ENCODE peak calls at places on chromosomes 7 and 10, in nine cellular contexts. One of them, this sample, is unnamed.
A peak's percentile ranks its signal among the peaks of the same experiment; 100 is the strongest.

GRCh38 chr10:124561206-124561605 is 99.6 kb downstream of the LHPP start:
- DNase-seq in colonic mucosa: no peak
- DNase-seq in cardiac muscle cell: no peak
- DNase-seq in lower lobe of right lung: peak; percentile 20
- DNase-seq in fibroblast of the aortic adventitia: no peak
- DNase-seq in heart left ventricle: peak; percentile 20
- DNase-seq in heart right ventricle: no peak
- DNase-seq in tibial artery: no peak
- DNase-seq in PC-3: no peak
- DNase-seq in this sample: no peak

GRCh38 chr7:55342216-55342871 is 22.8 kb upstream of the LANCL2 start:
- DNase-seq in colonic mucosa: no peak
- DNase-seq in lower lobe of right lung: no peak
- DNase-seq in fibroblast of the aortic adventitia: no peak
- DNase-seq in cardiac muscle cell: no peak
- DNase-seq in heart left ventricle: no peak
- DNase-seq in PC-3: no peak
- DNase-seq in tibial artery: no peak
- DNase-seq in heart right ventricle: no peak
- DNase-seq in this sample: no peak

GRCh38 chr7:75971961-75972763 is 22.2 kb downstream of the TMEM120A start:
- DNase-seq in fibroblast of the aortic adventitia: peak; percentile 27
- DNase-seq in tibial artery: peak; percentile 65
- DNase-seq in heart right ventricle: peak; percentile 67
- DNase-seq in PC-3: no peak
- DNase-seq in cardiac muscle cell: peak; percentile 33
- DNase-seq in colonic mucosa: peak; percentile 27
- DNase-seq in heart left ventricle: peak; percentile 76
- DNase-seq in lower lobe of right lung: peak; percentile 75
- DNase-seq in this sample: no peak

GRCh38 chr7:75575488-75576112 is 83.5 kb downstream of the SPDYE5 start:
- DNase-seq in cardiac muscle cell: no peak
- DNase-seq in fibroblast of the aortic adventitia: peak; percentile 3
- DNase-seq in PC-3: no peak
- DNase-seq in lower lobe of right lung: no peak
- DNase-seq in tibial artery: no peak
- DNase-seq in heart right ventricle: no peak
- DNase-seq in heart left ventricle: no peak
- DNase-seq in colonic mucosa: no peak
- DNase-seq in this sample: no peak

GRCh38 chr10:89159761-89160160 is 47.4 kb downstream of the CH25H start:
- DNase-seq in colonic mucosa: no peak
- DNase-seq in PC-3: no peak
- DNase-seq in heart left ventricle: no peak
- DNase-seq in lower lobe of right lung: no peak
- DNase-seq in cardiac muscle cell: no peak
- DNase-seq in fibroblast of the aortic adventitia: no peak
- DNase-seq in heart right ventricle: no peak
- DNase-seq in tibial artery: no peak
- DNase-seq in this sample: no peak

GRCh38 chr10:122252805-122253204 is 18.3 kb upstream of the BTBD16 start:
- DNase-seq in fibroblast of the aortic adventitia: no peak
- DNase-seq in lower lobe of right lung: no peak
- DNase-seq in colonic mucosa: no peak
- DNase-seq in tibial artery: no peak
- DNase-seq in heart right ventricle: no peak
- DNase-seq in cardiac muscle cell: peak; percentile 70
- DNase-seq in PC-3: no peak
- DNase-seq in heart left ventricle: no peak
- DNase-seq in this sample: no peak

GRCh38 chr7:122520961-122521555 is 177.9 kb downstream of the RNF133 start:
- DNase-seq in cardiac muscle cell: no peak
- DNase-seq in tibial artery: no peak
- DNase-seq in colonic mucosa: no peak
- DNase-seq in PC-3: no peak
- DNase-seq in fibroblast of the aortic adventitia: no peak
- DNase-seq in lower lobe of right lung: no peak
- DNase-seq in heart right ventricle: no peak
- DNase-seq in heart left ventricle: no peak
- DNase-seq in this sample: no peak

GRCh38 chr10:79399242-79399831 is 46.1 kb downstream of the ZCCHC24 start:
- DNase-seq in heart right ventricle: peak; percentile 89
- DNase-seq in tibial artery: peak; percentile 94
- DNase-seq in heart left ventricle: peak; percentile 91
- DNase-seq in cardiac muscle cell: peak; percentile 76
- DNase-seq in PC-3: no peak
- DNase-seq in colonic mucosa: peak; percentile 81
- DNase-seq in lower lobe of right lung: peak; percentile 86
- DNase-seq in fibroblast of the aortic adventitia: peak; percentile 98
- DNase-seq in this sample: peak; percentile 81

GRCh38 chr10:120521880-120522279 is 64.9 kb downstream of the PLPP4 start:
- DNase-seq in colonic mucosa: no peak
- DNase-seq in lower lobe of right lung: no peak
- DNase-seq in heart right ventricle: no peak
- DNase-seq in heart left ventricle: no peak
- DNase-seq in cardiac muscle cell: no peak
- DNase-seq in tibial artery: no peak
- DNase-seq in PC-3: no peak
- DNase-seq in fibroblast of the aortic adventitia: no peak
- DNase-seq in this sample: no peak

GRCh38 chr7:2173184-2173827 is 59.4 kb downstream of the MAD1L1 start:
- DNase-seq in heart right ventricle: no peak
- DNase-seq in PC-3: no peak
- DNase-seq in cardiac muscle cell: no peak
- DNase-seq in fibroblast of the aortic adventitia: no peak
- DNase-seq in colonic mucosa: no peak
- DNase-seq in lower lobe of right lung: no peak
- DNase-seq in heart left ventricle: no peak
- DNase-seq in tibial artery: no peak
- DNase-seq in this sample: no peak

GRCh38 chr10:82564353-82565218 is 689.6 kb downstream of the NRG3 start:
- DNase-seq in colonic mucosa: no peak
- DNase-seq in tibial artery: no peak
- DNase-seq in fibroblast of the aortic adventitia: peak; percentile 24
- DNase-seq in heart right ventricle: no peak
- DNase-seq in lower lobe of right lung: no peak
- DNase-seq in PC-3: no peak
- DNase-seq in heart left ventricle: no peak
- DNase-seq in cardiac muscle cell: no peak
- DNase-seq in this sample: no peak

GRCh38 chr7:1024331-1024761 is 20.0 kb upstream of the GPR146 start:
- DNase-seq in heart right ventricle: no peak
- DNase-seq in lower lobe of right lung: no peak
- DNase-seq in PC-3: no peak
- DNase-seq in tibial artery: no peak
- DNase-seq in heart left ventricle: no peak
- DNase-seq in fibroblast of the aortic adventitia: no peak
- DNase-seq in colonic mucosa: no peak
- DNase-seq in cardiac muscle cell: no peak
- DNase-seq in this sample: peak; percentile 60

GRCh38 chr10:100872034-100872791 is 40.5 kb upstream of the SLF2 start:
- DNase-seq in heart left ventricle: no peak
- DNase-seq in lower lobe of right lung: no peak
- DNase-seq in fibroblast of the aortic adventitia: peak; percentile 30
- DNase-seq in colonic mucosa: peak; percentile 48
- DNase-seq in PC-3: peak; percentile 38
- DNase-seq in tibial artery: no peak
- DNase-seq in cardiac muscle cell: peak; percentile 67
- DNase-seq in heart right ventricle: no peak
- DNase-seq in this sample: no peak

GRCh38 chr7:148286150-148286549 is 304.4 kb upstream of the C7orf33 start:
- DNase-seq in cardiac muscle cell: peak; percentile 52
- DNase-seq in colonic mucosa: no peak
- DNase-seq in heart right ventricle: no peak
- DNase-seq in tibial artery: no peak
- DNase-seq in lower lobe of right lung: no peak
- DNase-seq in heart left ventricle: no peak
- DNase-seq in PC-3: peak; percentile 54
- DNase-seq in fibroblast of the aortic adventitia: no peak
- DNase-seq in this sample: no peak

GRCh38 chr7:115533785-115534184 is 496.8 kb downstream of the TFEC start:
- DNase-seq in lower lobe of right lung: no peak
- DNase-seq in tibial artery: no peak
- DNase-seq in heart left ventricle: no peak
- DNase-seq in cardiac muscle cell: no peak
- DNase-seq in PC-3: no peak
- DNase-seq in fibroblast of the aortic adventitia: peak; percentile 27
- DNase-seq in colonic mucosa: no peak
- DNase-seq in heart right ventricle: no peak
- DNase-seq in this sample: no peak

GRCh38 chr7:66549466-66549865 is 79.2 kb upstream of the KCTD7 start:
- DNase-seq in PC-3: no peak
- DNase-seq in colonic mucosa: no peak
- DNase-seq in fibroblast of the aortic adventitia: no peak
- DNase-seq in lower lobe of right lung: no peak
- DNase-seq in heart left ventricle: no peak
- DNase-seq in tibial artery: peak; percentile 12
- DNase-seq in cardiac muscle cell: no peak
- DNase-seq in heart right ventricle: no peak
- DNase-seq in this sample: no peak

GRCh38 chr10:77290528-77291155 is 347.0 kb downstream of the KCNMA1 start:
- DNase-seq in tibial artery: no peak
- DNase-seq in heart left ventricle: no peak
- DNase-seq in heart right ventricle: no peak
- DNase-seq in fibroblast of the aortic adventitia: peak; percentile 51
- DNase-seq in PC-3: peak; percentile 95
- DNase-seq in lower lobe of right lung: no peak
- DNase-seq in cardiac muscle cell: no peak
- DNase-seq in colonic mucosa: no peak
- DNase-seq in this sample: no peak

GRCh38 chr7:70527489-70527888 is 604.5 kb upstream of the GALNT17 start:
- DNase-seq in heart right ventricle: no peak
- DNase-seq in PC-3: no peak
- DNase-seq in colonic mucosa: no peak
- DNase-seq in fibroblast of the aortic adventitia: no peak
- DNase-seq in tibial artery: no peak
- DNase-seq in lower lobe of right lung: no peak
- DNase-seq in cardiac muscle cell: no peak
- DNase-seq in heart left ventricle: no peak
- DNase-seq in this sample: no peak

GRCh38 chr10:89515031-89515841 is 20.2 kb downstream of the SLC16A12 start:
- DNase-seq in colonic mucosa: no peak
- DNase-seq in heart right ventricle: no peak
- DNase-seq in lower lobe of right lung: no peak
- DNase-seq in tibial artery: peak; percentile 34
- DNase-seq in heart left ventricle: no peak
- DNase-seq in fibroblast of the aortic adventitia: peak; percentile 95
- DNase-seq in PC-3: no peak
- DNase-seq in cardiac muscle cell: peak; percentile 56
- DNase-seq in this sample: no peak

DNA sequence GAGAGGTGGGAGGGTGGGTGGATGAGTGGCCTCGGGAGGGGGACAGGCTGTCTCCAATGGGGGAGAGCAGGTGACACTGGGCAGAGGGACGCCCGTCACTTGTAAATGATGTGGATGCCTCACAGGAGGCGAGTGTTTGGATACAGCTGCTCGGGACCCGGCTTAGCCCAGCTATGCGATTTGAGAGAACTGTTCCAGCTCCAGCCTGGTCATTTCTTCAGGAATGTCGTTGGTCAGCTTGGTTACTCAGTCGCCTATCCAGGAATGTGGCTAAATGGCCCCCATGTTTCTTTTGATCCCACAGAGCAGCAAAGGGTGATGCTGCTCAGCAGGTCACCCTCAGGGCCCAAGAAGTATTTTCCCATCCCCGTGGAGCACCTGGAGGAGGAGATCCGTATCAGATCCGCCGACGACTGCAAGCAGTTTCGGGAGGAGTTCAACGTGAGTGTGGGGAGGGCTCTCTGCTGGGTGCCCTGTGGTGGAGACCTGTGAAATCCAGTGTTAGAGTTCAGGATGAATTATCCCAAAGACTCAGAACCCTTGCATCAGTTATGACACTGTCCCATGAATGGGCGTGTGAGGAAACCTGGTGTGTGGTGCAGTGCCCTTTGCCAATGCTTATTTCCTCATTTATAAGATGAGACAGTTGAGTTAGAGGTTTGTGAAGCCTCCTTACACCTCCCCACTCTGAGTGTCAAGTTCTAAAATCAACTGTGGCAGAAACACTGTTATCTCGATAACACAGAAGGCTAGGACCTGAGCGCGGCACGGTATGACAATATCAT is 76.8 kb downstream of the MKI67 start:
- DNase-seq in heart right ventricle: no peak
- DNase-seq in heart left ventricle: no peak
- DNase-seq in colonic mucosa: no peak
- DNase-seq in PC-3: no peak
- DNase-seq in cardiac muscle cell: no peak
- DNase-seq in fibroblast of the aortic adventitia: no peak
- DNase-seq in lower lobe of right lung: no peak
- DNase-seq in tibial artery: no peak
- DNase-seq in this sample: no peak
- H3K4me3 ChIP-seq in heart right ventricle: peak overlapping the region; percentile 44
- H3K4me3 ChIP-seq in heart left ventricle: peak overlapping the region; percentile 45
- H3K4me3 ChIP-seq in colonic mucosa: peak overlapping the region; percentile 32
- H3K4me3 ChIP-seq in PC-3: no peak overlapping the region
- H3K4me3 ChIP-seq in cardiac muscle cell: no peak overlapping the region
- H3K4me3 ChIP-seq in fibroblast of the aortic adventitia: no peak overlapping the region
- H3K4me3 ChIP-seq in lower lobe of right lung: peak overlapping the region; percentile 53
- H3K4me3 ChIP-seq in tibial artery: peak overlapping the region; percentile 42
- H3K4me3 ChIP-seq in this sample: no peak overlapping the region

GRCh38 chr10:25682203-25682950 is 251.7 kb upstream of the MYO3A start:
- DNase-seq in heart left ventricle: no peak
- DNase-seq in cardiac muscle cell: peak; percentile 66
- DNase-seq in tibial artery: no peak
- DNase-seq in PC-3: no peak
- DNase-seq in heart right ventricle: peak; percentile 25
- DNase-seq in lower lobe of right lung: no peak
- DNase-seq in colonic mucosa: no peak
- DNase-seq in fibroblast of the aortic adventitia: peak; percentile 52
- DNase-seq in this sample: no peak
- TF ChIP-seq CTCF in heart left ventricle: no peak
- TF ChIP-seq CTCF in cardiac muscle cell: peak; percentile 98
- TF ChIP-seq CTCF in tibial artery: no peak
- TF ChIP-seq CTCF in PC-3: peak; percentile 22
- TF ChIP-seq CTCF in heart right ventricle: no peak
- TF ChIP-seq CTCF in lower lobe of right lung: peak; percentile 18
- TF ChIP-seq CTCF in colonic mucosa: no peak
- TF ChIP-seq CTCF in fibroblast of the aortic adventitia: peak; percentile 81
- TF ChIP-seq CTCF in this sample: no peak

DNA sequence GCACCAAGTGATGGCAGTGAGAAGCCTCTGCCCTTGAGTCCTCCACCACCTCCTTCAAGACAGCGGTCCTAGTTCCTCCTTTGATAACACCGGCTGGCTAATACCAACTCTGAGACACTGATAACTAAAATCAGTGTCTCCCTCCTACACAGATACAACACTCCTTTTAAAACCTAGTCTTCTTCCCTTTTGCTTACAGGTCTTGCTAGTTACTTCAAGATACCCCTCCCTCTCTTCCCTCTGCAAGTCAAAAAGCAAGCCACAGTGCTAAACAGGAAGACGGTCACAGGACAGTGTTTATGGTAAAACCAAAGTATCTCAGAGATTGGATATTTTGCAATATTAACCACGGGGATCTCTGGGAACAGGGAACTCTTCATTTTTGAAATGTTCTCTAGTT is 4.6 kb downstream of the AKR1B1 start:
- DNase-seq in fibroblast of the aortic adventitia: no peak
- DNase-seq in colonic mucosa: no peak
- DNase-seq in PC-3: no peak
- DNase-seq in heart left ventricle: no peak
- DNase-seq in lower lobe of right lung: no peak
- DNase-seq in heart right ventricle: no peak
- DNase-seq in tibial artery: no peak
- DNase-seq in cardiac muscle cell: no peak
- DNase-seq in this sample: no peak
- H3K4me3 ChIP-seq in fibroblast of the aortic adventitia: no peak overlapping the region
- H3K4me3 ChIP-seq in colonic mucosa: no peak overlapping the region
- H3K4me3 ChIP-seq in PC-3: no peak overlapping the region
- H3K4me3 ChIP-seq in heart left ventricle: no peak overlapping the region
- H3K4me3 ChIP-seq in lower lobe of right lung: no peak overlapping the region
- H3K4me3 ChIP-seq in heart right ventricle: no peak overlapping the region
- H3K4me3 ChIP-seq in tibial artery: no peak overlapping the region
- H3K4me3 ChIP-seq in cardiac muscle cell: no peak overlapping the region
- H3K4me3 ChIP-seq in this sample: no peak overlapping the region

GRCh38 chr7:69211739-69212138 is 386.5 kb upstream of the AUTS2 start:
- DNase-seq in heart right ventricle: no peak
- DNase-seq in PC-3: no peak
- DNase-seq in colonic mucosa: no peak
- DNase-seq in lower lobe of right lung: no peak
- DNase-seq in tibial artery: no peak
- DNase-seq in heart left ventricle: no peak
- DNase-seq in fibroblast of the aortic adventitia: no peak
- DNase-seq in cardiac muscle cell: peak; percentile 32
- DNase-seq in this sample: no peak
- TF ChIP-seq CTCF in heart right ventricle: no peak
- TF ChIP-seq CTCF in PC-3: no peak
- TF ChIP-seq CTCF in colonic mucosa: no peak
- TF ChIP-seq CTCF in lower lobe of right lung: no peak
- TF ChIP-seq CTCF in tibial artery: no peak
- TF ChIP-seq CTCF in heart left ventricle: no peak
- TF ChIP-seq CTCF in fibroblast of the aortic adventitia: no peak
- TF ChIP-seq CTCF in cardiac muscle cell: no peak
- TF ChIP-seq CTCF in this sample: no peak